ENCODE peak calls at places on chromosomes 1 and 21, in seven cellular contexts. One of them, this sample, is unnamed.

GRCh38 chr1:205582471-205583291 is 49.1 kb downstream of the ELK4 start:
- DNase-seq in IMR-90: no peak
- DNase-seq in body of pancreas: no peak
- DNase-seq in AG04450: no peak
- DNase-seq in BE2C: peak; percentile 56
- DNase-seq in heart left ventricle: no peak
- DNase-seq in Caco-2: no peak
- DNase-seq in this sample: no peak

GRCh38 chr1:226308166-226308722 is 720 bp downstream of the LIN9 start:
- DNase-seq in IMR-90: no peak
- DNase-seq in body of pancreas: peak; percentile 15
- DNase-seq in AG04450: no peak
- DNase-seq in BE2C: peak; percentile 52
- DNase-seq in heart left ventricle: no peak
- DNase-seq in Caco-2: no peak
- DNase-seq in this sample: no peak

GRCh38 chr1:25992689-25993146 is 5.1 kb downstream of the PAFAH2 start:
- DNase-seq in IMR-90: no peak
- DNase-seq in body of pancreas: no peak
- DNase-seq in AG04450: no peak
- DNase-seq in BE2C: no peak
- DNase-seq in heart left ventricle: no peak
- DNase-seq in Caco-2: no peak
- DNase-seq in this sample: no peak

GRCh38 chr1:151043163-151043562 is 4.4 kb upstream of the C1orf56 start:
- DNase-seq in IMR-90: no peak
- DNase-seq in body of pancreas: no peak
- DNase-seq in AG04450: no peak
- DNase-seq in BE2C: no peak
- DNase-seq in heart left ventricle: no peak
- DNase-seq in Caco-2: no peak
- DNase-seq in this sample: no peak

GRCh38 chr1:109509176-109510134 is at the start of gene AMIGO1:
- DNase-seq in IMR-90: peak; percentile 43
- DNase-seq in body of pancreas: peak; percentile 56
- DNase-seq in AG04450: no peak
- DNase-seq in BE2C: peak; percentile 78
- DNase-seq in heart left ventricle: no peak
- DNase-seq in Caco-2: peak; percentile 61
- DNase-seq in this sample: peak; percentile 82

GRCh38 chr1:244371294-244372141 is 80.2 kb downstream of the ADSS2 start:
- DNase-seq in IMR-90: no peak
- DNase-seq in body of pancreas: no peak
- DNase-seq in AG04450: no peak
- DNase-seq in BE2C: no peak
- DNase-seq in heart left ventricle: no peak
- DNase-seq in Caco-2: no peak
- DNase-seq in this sample: peak; percentile 45

GRCh38 chr1:109937738-109938137 is 27.1 kb downstream of the CSF1 start:
- DNase-seq in IMR-90: no peak
- DNase-seq in body of pancreas: no peak
- DNase-seq in AG04450: no peak
- DNase-seq in BE2C: no peak
- DNase-seq in heart left ventricle: no peak
- DNase-seq in Caco-2: no peak
- DNase-seq in this sample: no peak

GRCh38 chr21:33259995-33260394 is 6.2 kb upstream of the IL10RB start:
- DNase-seq in IMR-90: no peak
- DNase-seq in body of pancreas: no peak
- DNase-seq in AG04450: no peak
- DNase-seq in BE2C: no peak
- DNase-seq in heart left ventricle: no peak
- DNase-seq in Caco-2: no peak
- DNase-seq in this sample: no peak

GRCh38 chr1:15178571-15179484 is 25.3 kb downstream of the TMEM51 start:
- DNase-seq in IMR-90: peak; percentile 97
- DNase-seq in body of pancreas: peak; percentile 95
- DNase-seq in AG04450: peak; percentile 86
- DNase-seq in BE2C: no peak
- DNase-seq in heart left ventricle: no peak
- DNase-seq in Caco-2: no peak
- DNase-seq in this sample: no peak

GRCh38 chr1:24830680-24831272 is 85.5 kb downstream of the CLIC4 start:
- DNase-seq in IMR-90: peak; percentile 79
- DNase-seq in body of pancreas: no peak
- DNase-seq in AG04450: peak; percentile 36
- DNase-seq in BE2C: no peak
- DNase-seq in heart left ventricle: no peak
- DNase-seq in Caco-2: peak; percentile 32
- DNase-seq in this sample: peak; percentile 72

GRCh38 chr1:94783342-94784264 is 36.6 kb upstream of the SLC44A3 start:
- DNase-seq in IMR-90: peak; percentile 94
- DNase-seq in body of pancreas: peak; percentile 89
- DNase-seq in AG04450: no peak
- DNase-seq in BE2C: no peak
- DNase-seq in heart left ventricle: peak; percentile 82
- DNase-seq in Caco-2: no peak
- DNase-seq in this sample: no peak

GRCh38 chr1:1066403-1067283 is 7.5 kb downstream of the RNF223 start:
- DNase-seq in IMR-90: no peak
- DNase-seq in body of pancreas: no peak
- DNase-seq in AG04450: no peak
- DNase-seq in BE2C: no peak
- DNase-seq in heart left ventricle: no peak
- DNase-seq in Caco-2: no peak
- DNase-seq in this sample: no peak

GRCh38 chr21:44846485-44847260 is 26.8 kb downstream of the PTTG1IP start:
- DNase-seq in IMR-90: peak; percentile 35
- DNase-seq in body of pancreas: peak; percentile 37
- DNase-seq in AG04450: no peak
- DNase-seq in BE2C: no peak
- DNase-seq in heart left ventricle: peak; percentile 56
- DNase-seq in Caco-2: no peak
- DNase-seq in this sample: peak; percentile 39

GRCh38 chr1:86247553-86248279 is 91.1 kb upstream of the COL24A1 start:
- DNase-seq in IMR-90: peak; percentile 3
- DNase-seq in body of pancreas: no peak
- DNase-seq in AG04450: no peak
- DNase-seq in BE2C: no peak
- DNase-seq in heart left ventricle: no peak
- DNase-seq in Caco-2: no peak
- DNase-seq in this sample: no peak

GRCh38 chr1:204520834-204521709 is 4.9 kb downstream of the MDM4 start:
- DNase-seq in IMR-90: peak; percentile 90
- DNase-seq in body of pancreas: no peak
- DNase-seq in AG04450: peak; percentile 67
- DNase-seq in BE2C: no peak
- DNase-seq in heart left ventricle: no peak
- DNase-seq in Caco-2: no peak
- DNase-seq in this sample: no peak

GRCh38 chr1:197814306-197814705 is 39.0 kb upstream of the DENND1B start:
- DNase-seq in IMR-90: no peak
- DNase-seq in body of pancreas: no peak
- DNase-seq in AG04450: no peak
- DNase-seq in BE2C: no peak
- DNase-seq in heart left ventricle: no peak
- DNase-seq in Caco-2: no peak
- DNase-seq in this sample: peak; percentile 72

GRCh38 chr1:115833806-115834205 is 7.1 kb downstream of the NHLH2 start:
- DNase-seq in IMR-90: no peak
- DNase-seq in body of pancreas: no peak
- DNase-seq in AG04450: no peak
- DNase-seq in BE2C: no peak
- DNase-seq in heart left ventricle: no peak
- DNase-seq in Caco-2: no peak
- DNase-seq in this sample: no peak

GRCh38 chr1:19373206-19374126 is 61.3 kb downstream of the SLC66A1 start:
- DNase-seq in IMR-90: no peak
- DNase-seq in body of pancreas: no peak
- DNase-seq in AG04450: no peak
- DNase-seq in BE2C: no peak
- DNase-seq in heart left ventricle: no peak
- DNase-seq in Caco-2: no peak
- DNase-seq in this sample: no peak

GRCh38 chr1:100714599-100714998 is 4.9 kb upstream of the VCAM1 start:
- DNase-seq in IMR-90: no peak
- DNase-seq in body of pancreas: no peak
- DNase-seq in AG04450: no peak
- DNase-seq in BE2C: no peak
- DNase-seq in heart left ventricle: no peak
- DNase-seq in Caco-2: no peak
- DNase-seq in this sample: no peak

GRCh38 chr1:155110381-155110780 is 17.3 kb upstream of the EFNA1 start:
- DNase-seq in IMR-90: no peak
- DNase-seq in body of pancreas: no peak
- DNase-seq in AG04450: no peak
- DNase-seq in BE2C: no peak
- DNase-seq in heart left ventricle: no peak
- DNase-seq in Caco-2: no peak
- DNase-seq in this sample: no peak

GRCh38 chr1:167482184-167482583 is 36.1 kb downstream of the CD247 start:
- DNase-seq in IMR-90: no peak
- DNase-seq in body of pancreas: no peak
- DNase-seq in AG04450: no peak
- DNase-seq in BE2C: no peak
- DNase-seq in heart left ventricle: no peak
- DNase-seq in Caco-2: no peak
- DNase-seq in this sample: no peak

GRCh38 chr21:39527664-39528381 is 76.1 kb downstream of the SH3BGR start:
- DNase-seq in IMR-90: no peak
- DNase-seq in body of pancreas: peak; percentile 76
- DNase-seq in AG04450: no peak
- DNase-seq in BE2C: no peak
- DNase-seq in heart left ventricle: no peak
- DNase-seq in Caco-2: no peak
- DNase-seq in this sample: no peak

GRCh38 chr21:39647476-39647875 is 34.7 kb downstream of the B3GALT5 start:
- DNase-seq in IMR-90: peak; percentile 63
- DNase-seq in body of pancreas: no peak
- DNase-seq in AG04450: peak; percentile 43
- DNase-seq in BE2C: no peak
- DNase-seq in heart left ventricle: no peak
- DNase-seq in Caco-2: no peak
- DNase-seq in this sample: no peak

DNA sequence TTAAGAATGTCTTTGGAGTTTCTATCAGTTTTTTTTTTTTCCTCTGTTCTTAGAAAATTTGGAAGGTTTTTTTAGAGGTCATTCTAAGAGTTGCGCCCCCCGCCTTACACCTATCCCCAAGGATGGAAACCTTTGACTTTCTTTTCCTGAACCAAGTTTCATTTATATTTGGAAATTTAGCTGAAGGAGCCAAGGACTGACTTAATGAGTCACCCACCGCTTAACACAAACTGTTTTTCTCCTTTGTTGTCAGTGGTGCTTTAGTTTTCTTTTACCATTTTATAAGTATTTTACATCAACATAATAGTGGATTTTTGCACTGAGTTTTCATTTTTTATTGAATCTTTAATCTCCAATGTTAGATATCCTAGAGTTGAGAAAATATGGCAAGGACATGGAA is 25.3 kb downstream of the USP25 start:
- DNase-seq in IMR-90: no peak
- DNase-seq in body of pancreas: no peak
- DNase-seq in AG04450: no peak
- DNase-seq in BE2C: no peak
- DNase-seq in heart left ventricle: no peak
- DNase-seq in Caco-2: no peak
- DNase-seq in this sample: no peak
- H3K9me3 ChIP-seq in IMR-90: peaks cover 2% of the 10 kb centered on the region
- H3K9me3 ChIP-seq in body of pancreas: no peaks in the 10 kb centered on the region
- H3K9me3 ChIP-seq in AG04450: no peaks in the 10 kb centered on the region
- H3K9me3 ChIP-seq in BE2C: no peaks in the 10 kb centered on the region
- H3K9me3 ChIP-seq in heart left ventricle: no peaks in the 10 kb centered on the region
- H3K9me3 ChIP-seq in Caco-2: peaks cover 9% of the 10 kb centered on the region
- H3K9me3 ChIP-seq in this sample: peaks cover 7% of the 10 kb centered on the region

DNA sequence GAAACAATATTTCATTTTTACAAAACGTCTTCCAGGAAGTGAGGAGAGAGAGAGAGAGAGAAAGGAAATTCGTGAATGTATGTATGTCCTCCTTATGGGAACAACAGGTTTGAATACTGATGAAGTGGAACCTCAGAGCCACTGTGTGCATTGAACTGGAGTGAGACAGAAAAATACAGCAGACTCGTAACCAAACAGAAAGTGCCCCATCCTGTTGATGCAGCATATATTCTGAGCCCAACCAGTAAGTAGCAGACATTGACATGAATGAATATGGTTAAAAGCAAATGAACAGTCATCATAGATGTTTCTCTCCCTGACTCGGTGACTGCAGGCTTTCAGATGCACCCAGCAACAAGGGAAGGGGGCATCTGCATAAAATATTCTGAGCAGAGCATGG is 471.1 kb upstream of the PBX1 start:
- DNase-seq in IMR-90: no peak
- DNase-seq in body of pancreas: no peak
- DNase-seq in AG04450: no peak
- DNase-seq in BE2C: no peak
- DNase-seq in heart left ventricle: no peak
- DNase-seq in Caco-2: no peak
- DNase-seq in this sample: no peak
- H3K9me3 ChIP-seq in IMR-90: no peaks in the 10 kb centered on the region
- H3K9me3 ChIP-seq in body of pancreas: no peaks in the 10 kb centered on the region
- H3K9me3 ChIP-seq in AG04450: no peaks in the 10 kb centered on the region
- H3K9me3 ChIP-seq in BE2C: no peaks in the 10 kb centered on the region
- H3K9me3 ChIP-seq in heart left ventricle: peaks cover 4% of the 10 kb centered on the region
- H3K9me3 ChIP-seq in Caco-2: peaks cover 3% of the 10 kb centered on the region
- H3K9me3 ChIP-seq in this sample: no peaks in the 10 kb centered on the region

DNA sequence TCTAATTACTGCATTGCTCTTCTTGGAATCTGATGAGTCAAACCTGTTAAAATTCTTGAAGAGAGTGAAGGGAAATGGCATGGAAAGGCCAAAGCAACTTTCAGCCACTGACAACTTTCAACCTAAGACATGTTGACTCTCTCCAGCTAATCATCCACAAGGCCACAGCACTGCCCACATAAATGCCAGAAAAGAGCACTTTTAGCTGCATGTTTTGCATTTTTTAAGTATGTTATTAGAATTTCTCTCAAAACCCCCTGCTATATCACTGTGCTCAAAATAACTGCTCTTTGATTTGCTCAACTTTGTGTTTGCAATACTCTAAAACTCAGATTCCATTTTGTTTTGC is 352.5 kb downstream of the ADGRL2 start:
- DNase-seq in IMR-90: no peak
- DNase-seq in body of pancreas: no peak
- DNase-seq in AG04450: no peak
- DNase-seq in BE2C: no peak
- DNase-seq in heart left ventricle: no peak
- DNase-seq in Caco-2: no peak
- DNase-seq in this sample: no peak
- H3K9me3 ChIP-seq in IMR-90: no peaks in the 10 kb centered on the region
- H3K9me3 ChIP-seq in body of pancreas: no peaks in the 10 kb centered on the region
- H3K9me3 ChIP-seq in AG04450: no peaks in the 10 kb centered on the region
- H3K9me3 ChIP-seq in BE2C: no peaks in the 10 kb centered on the region
- H3K9me3 ChIP-seq in heart left ventricle: no peaks in the 10 kb centered on the region
- H3K9me3 ChIP-seq in Caco-2: no peaks in the 10 kb centered on the region
- H3K9me3 ChIP-seq in this sample: no peaks in the 10 kb centered on the region

DNA sequence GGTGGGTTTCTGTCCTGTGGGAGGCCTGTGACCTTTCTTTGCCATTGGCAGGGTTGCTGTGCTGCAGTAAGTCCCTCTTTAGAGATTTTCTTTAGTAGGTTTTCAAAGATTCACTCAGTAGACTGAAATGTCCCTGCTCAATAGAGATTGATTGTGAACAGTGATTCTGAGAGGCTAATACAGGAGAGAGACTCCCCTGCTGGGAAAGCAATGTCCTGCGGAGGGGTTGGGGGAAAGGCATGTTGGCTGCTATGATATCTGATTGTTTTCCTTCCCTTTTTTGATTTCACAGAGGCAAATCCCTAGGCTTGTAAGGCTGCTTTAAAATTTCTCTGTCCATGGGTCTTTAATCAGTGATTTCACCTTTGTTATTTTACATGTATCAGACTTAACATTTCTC is 589.9 kb downstream of the ADGRL2 start:
- DNase-seq in IMR-90: no peak
- DNase-seq in body of pancreas: no peak
- DNase-seq in AG04450: no peak
- DNase-seq in BE2C: no peak
- DNase-seq in heart left ventricle: no peak
- DNase-seq in Caco-2: no peak
- DNase-seq in this sample: no peak
- H3K9me3 ChIP-seq in IMR-90: peaks cover 4% of the 10 kb centered on the region
- H3K9me3 ChIP-seq in body of pancreas: no peaks in the 10 kb centered on the region
- H3K9me3 ChIP-seq in AG04450: no peaks in the 10 kb centered on the region
- H3K9me3 ChIP-seq in BE2C: no peaks in the 10 kb centered on the region
- H3K9me3 ChIP-seq in heart left ventricle: no peaks in the 10 kb centered on the region
- H3K9me3 ChIP-seq in Caco-2: no peaks in the 10 kb centered on the region
- H3K9me3 ChIP-seq in this sample: no peaks in the 10 kb centered on the region